ENCODE peak calls at places on chromosomes 12 and 14, in four cellular contexts. A is HEK293T; R is T-helper 9 cell; N is stimulated activated CD8-positive, alpha-beta memory T cell treated with anti-CD3 and anti-CD28 coated beads, Interleukin-2, amount 100 ng/mL, for 48 hours. B is an unnamed sample.

GRCh38 chr14:103524002-103524785 is 1.6 kb upstream of the CKB start:
- DNase-seq in R (no peak), N (no peak), A (no peak), B (no peak)

GRCh38 chr14:87894920-87895319 is 98.1 kb downstream of the GALC start:
- DNase-seq in N (no peak), A (no peak), R (no peak), B (no peak)

GRCh38 chr14:53810221-53810620 is 146.4 kb downstream of the BMP4 start:
- DNase-seq in R (no peak), N (no peak), A (no peak), B (no peak)

GRCh38 chr12:117162167-117162539 is 28.1 kb downstream of the FBXO21 start:
- DNase-seq in A (no peak), N (no peak), R (no peak), B (no peak)

GRCh38 chr12:76007640-76008039 is 23.9 kb downstream of the PHLDA1 start:
- DNase-seq in R (no peak), N (no peak), A (no peak), B (no peak)

GRCh38 chr12:72256725-72257124 is 15.4 kb upstream of the TRHDE start:
- DNase-seq in N (no peak), A (no peak), R (no peak), B (no peak)

GRCh38 chr14:92121207-92121669 is 268 bp downstream of the NDUFB1 start:
- DNase-seq in R (no peak), N (no peak), A (peak), B (no peak)

GRCh38 chr14:100708349-100709217 is 18.1 kb upstream of the DLK1 start:
- DNase-seq in N (no peak), A (no peak), R (no peak), B (no peak)

GRCh38 chr14:89479802-89480201 is 62.8 kb upstream of the FOXN3 start:
- DNase-seq in R (no peak), N (no peak), A (no peak), B (no peak)

GRCh38 chr12:53603804-53604203 is 22.4 kb downstream of the ATF7 start:
- DNase-seq in N (no peak), R (no peak), A (no peak), B (no peak)

GRCh38 chr12:18421840-18422239 is 160.5 kb downstream of the PIK3C2G start:
- DNase-seq in R (no peak), N (no peak), A (no peak), B (no peak)

GRCh38 chr12:16166563-16167470 is 110.7 kb downstream of the SLC15A5 start:
- DNase-seq in N (no peak), R (no peak), A (no peak), B (no peak)

B was measured in T follicular helper cell.